ENCODE peak calls at places on chromosome 1, in eight cellular contexts. Y is NCI-H345; A is iPS DF 6.9; T is pons; M is stimulated activated CD4-positive, alpha-beta T cell treated with anti-CD3 and anti-CD28 coated beads, Interleukin-1b, Interleukin-23, amount 100 ng/mL, for 24 hours; U is left lung; R is hepatic stellate cell; S is mesenteric fat pad. N is an unnamed sample.

GRCh38 chr1:162400790-162401189 is 11.1 kb downstream of the SH2D1B start:
- DNase-seq in A (no peak), Y (no peak), S (no peak), U (no peak), R (no peak), M (no peak), T (no peak), N (no peak)

GRCh38 chr1:156970017-156970416 is 49.6 kb downstream of the LRRC71 start:
- DNase-seq in M (no peak), R (peak), T (no peak), A (no peak), U (no peak), S (no peak), Y (no peak), N (no peak)

GRCh38 chr1:175520186-175520585 is 223.2 kb downstream of the TNR start:
- DNase-seq in T (peak), U (no peak), S (no peak), A (no peak), M (no peak), Y (no peak), R (no peak), N (no peak)

GRCh38 chr1:194295690-194296089 is 1109.3 kb upstream of the B3GALT2 start:
- DNase-seq in S (no peak), M (no peak), R (no peak), T (peak), Y (no peak), A (peak), U (no peak), N (peak)

GRCh38 chr1:227043755-227044154 is 103.7 kb downstream of the COQ8A start:
- DNase-seq in S (no peak), T (no peak), R (peak), M (no peak), U (no peak), Y (no peak), A (no peak), N (no peak)

GRCh38 chr1:51482881-51483280 is 36.2 kb downstream of the EPS15 start:
- DNase-seq in U (no peak), Y (no peak), A (no peak), T (no peak), M (no peak), S (no peak), R (no peak), N (no peak)

GRCh38 chr1:232367293-232367692 is 262.6 kb downstream of the SIPA1L2 start:
- DNase-seq in U (no peak), S (no peak), M (no peak), Y (no peak), T (no peak), R (no peak), A (peak), N (no peak)

GRCh38 chr1:167465751-167466150 is 52.6 kb downstream of the CD247 start:
- DNase-seq in Y (no peak), A (no peak), U (no peak), M (no peak), S (no peak), T (no peak), R (no peak), N (no peak)

GRCh38 chr1:199010933-199011332 is 372.1 kb downstream of the PTPRC start:
- DNase-seq in U (no peak), Y (no peak), M (no peak), S (no peak), R (no peak), A (no peak), T (peak), N (no peak)

GRCh38 chr1:112828716-112829115 is 113.6 kb upstream of the PPM1J start:
- DNase-seq in S (no peak), M (no peak), A (no peak), R (no peak), U (no peak), Y (no peak), T (no peak), N (no peak)

GRCh38 chr1:182444497-182444896 is 5.4 kb upstream of the RGSL1 start:
- DNase-seq in T (no peak), A (no peak), M (no peak), S (no peak), U (no peak), R (no peak), Y (no peak), N (no peak)

GRCh38 chr1:175918364-175918801 is 175.0 kb upstream of the TNR start:
- DNase-seq in R (no peak), S (no peak), M (no peak), A (peak), T (no peak), Y (no peak), U (no peak), N (no peak)

GRCh38 chr1:111200802-111201161 is 336 bp upstream of the DENND2D start:
- DNase-seq in A (no peak), U (no peak), Y (no peak), T (no peak), M (no peak), R (no peak), S (no peak), N (no peak)

N was measured in BE2C.